ENCODE peak calls at places on chromosomes 5 and 9, in six cellular contexts. U is foreskin fibroblast, Q is heart left ventricle, O is HS-27A, I is NCI-H187 treated with DMSO at 0.1 percent for 48 hours, Y is GM13976. G is an unnamed sample.

GRCh38 chr9:109889456-109889855 is 109.5 kb downstream of the PALM2AKAP2 start:
- DNase-seq in U (no peak), Q (no peak), I (no peak), O (no peak), Y (no peak), G (no peak)

GRCh38 chr9:76996700-76997099 is 22.8 kb upstream of the FOXB2 start:
- DNase-seq in O (no peak), U (no peak), I (no peak), Q (no peak), Y (peak; percentile 38), G (no peak)

GRCh38 chr5:36073595-36074216 is 7.0 kb upstream of the UGT3A2 start:
- DNase-seq in U (no peak), Q (no peak), I (no peak), Y (peak; percentile 23), O (no peak), G (no peak)

GRCh38 chr5:148179234-148179824 is 11.0 kb downstream of the SPINK14 start:
- DNase-seq in I (no peak), U (peak; percentile 16), Q (no peak), O (peak; percentile 11), Y (no peak), G (peak; percentile 16)

GRCh38 chr5:154371687-154372086 is 74.1 kb upstream of the SAP30L start:
- DNase-seq in O (no peak), Y (no peak), U (peak; percentile 76), Q (no peak), I (no peak), G (no peak)

GRCh38 chr9:126411225-126411947 is 84.8 kb downstream of the MVB12B start:
- DNase-seq in O (no peak), U (no peak), I (no peak), Y (peak; percentile 78), Q (no peak), G (peak; percentile 25)

GRCh38 chr5:120684213-120684612 is 220.1 kb downstream of the PRR16 start:
- DNase-seq in I (no peak), O (no peak), U (no peak), Q (no peak), Y (no peak), G (no peak)

GRCh38 chr5:157300564-157300963 is 34.6 kb downstream of the CYFIP2 start:
- DNase-seq in O (no peak), Y (no peak), Q (no peak), I (no peak), U (no peak), G (no peak)

GRCh38 chr9:104740596-104740995 is 6.9 kb upstream of the NIPSNAP3A start:
- DNase-seq in I (no peak), Q (no peak), Y (no peak), U (peak; percentile 32), O (no peak), G (no peak)

GRCh38 chr9:8558176-8558575 is 758.6 kb upstream of the DMAC1 start:
- DNase-seq in O (no peak), Y (no peak), U (peak; percentile 15), I (no peak), Q (no peak), G (peak; percentile 43)

GRCh38 chr5:73392775-73393174 is 55.8 kb downstream of the FOXD1 start:
- DNase-seq in I (no peak), U (no peak), O (no peak), Y (no peak), Q (no peak), G (no peak)

GRCh38 chr9:131609116-131609830 is 64.0 kb downstream of the PRRT1B start:
- DNase-seq in U (peak; percentile 65), Q (peak; percentile 65), I (no peak), O (no peak), Y (no peak), G (no peak)

GRCh38 chr5:133117930-133118445 is 66.2 kb downstream of the HSPA4 start:
- DNase-seq in Q (no peak), U (no peak), Y (no peak), O (no peak), I (no peak), G (no peak)

GRCh38 chr9:104895572-104895971 is 32.4 kb downstream of the ABCA1 start:
- DNase-seq in I (no peak), O (no peak), Q (no peak), Y (no peak), U (peak; percentile 92), G (no peak)

GRCh38 chr5:151741678-151742423 is 16.6 kb downstream of the ATOX1 start:
- DNase-seq in O (peak; percentile 57), Q (no peak), Y (no peak), I (no peak), U (peak; percentile 72), G (peak; percentile 57)